ENCODE peak calls at places on chromosomes 7 and 10, in seven cellular contexts. G is IMR-90, W is H9, N is mesendoderm, F is H1, V is neuronal stem cell, L is mesenchymal stem cell. E is an unnamed sample.

GRCh38 chr10:77501152-77501845 is 136.3 kb downstream of the KCNMA1 start:
- DNase-seq in G (peak), W (no peak), N (no peak), F (no peak), V (no peak), L (peak), E (no peak)

GRCh38 chr7:91289633-91290260 is 25.5 kb downstream of the FZD1 start:
- DNase-seq in G (no peak), W (no peak), N (no peak), F (no peak), V (no peak), L (no peak), E (no peak)

GRCh38 chr10:126921974-126922525 is 16.8 kb downstream of the DOCK1 start:
- DNase-seq in G (peak), W (no peak), N (no peak), F (no peak), V (no peak), L (peak), E (no peak)

GRCh38 chr7:57867884-57868701 is 418.1 kb downstream of the ZNF716 start:
- DNase-seq in G (no peak), W (no peak), N (no peak), F (no peak), V (no peak), L (no peak), E (peak)

GRCh38 chr7:95843286-95843685 is 70.9 kb downstream of the DYNC1I1 start:
- DNase-seq in G (no peak), W (no peak), N (peak), F (no peak), V (no peak), L (no peak), E (no peak)

GRCh38 chr7:390761-391410 is 100.9 kb downstream of the FOXL3 start:
- DNase-seq in G (no peak), W (no peak), N (no peak), F (no peak), V (no peak), L (no peak), E (no peak)

GRCh38 chr7:80584778-80585177 is 53.7 kb upstream of the CD36 start:
- DNase-seq in G (peak), W (no peak), N (peak), F (no peak), V (no peak), L (peak), E (peak)

GRCh38 chr7:102152672-102153585 is 133.7 kb upstream of the SH2B2 start:
- DNase-seq in G (peak), W (peak), N (peak), F (peak), V (no peak), L (peak), E (peak)

GRCh38 chr7:128937647-128938523 is at the start of gene IRF5:
- DNase-seq in G (no peak), W (peak), N (no peak), F (no peak), V (no peak), L (no peak), E (peak)

GRCh38 chr7:114502454-114503254 is 88.0 kb downstream of the FOXP2 start:
- DNase-seq in G (peak), W (no peak), N (no peak), F (no peak), V (no peak), L (peak), E (no peak)

GRCh38 chr7:119706608-119707007 is 566.4 kb upstream of the KCND2 start:
- DNase-seq in G (no peak), W (no peak), N (no peak), F (no peak), V (no peak), L (no peak), E (no peak)
- H2BK5ac ChIP-seq in G (no peak), W (no peak), N (no peak), F (no peak), V (no peak), L (no peak), E (no peak)

GRCh38 chr7:154775681-154776080 is 227.2 kb downstream of the PAXIP1 start:
- DNase-seq in G (no peak), W (no peak), N (no peak), F (no peak), V (no peak), L (no peak), E (no peak)
- H4K8ac ChIP-seq in G (no peak), W (no peak), N (no peak), F (no peak), V (no peak), L (no peak), E (no peak)

DNA sequence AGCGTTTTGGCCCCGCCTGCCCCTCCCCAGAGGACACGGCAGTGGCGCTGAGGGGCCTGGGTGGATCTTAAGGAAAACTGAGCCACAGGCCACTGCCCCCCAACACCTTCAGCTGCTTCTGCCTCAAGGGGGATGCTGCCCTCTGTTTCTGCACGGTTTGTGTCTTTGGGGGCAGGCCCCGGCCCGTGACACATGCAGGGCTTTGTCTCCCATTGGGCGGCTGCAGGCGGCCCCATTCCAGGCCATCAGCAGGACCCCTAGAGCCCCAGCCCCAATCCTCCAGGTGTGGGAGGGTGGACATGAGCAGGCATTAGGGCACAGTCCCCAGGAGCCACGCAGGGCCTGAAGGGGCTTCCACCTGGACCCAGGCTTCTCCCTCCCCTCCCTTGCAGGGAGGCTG is 25.3 kb upstream of the PPP2R2D start:
- DNase-seq in G (no peak), W (no peak), N (no peak), F (no peak), V (no peak), L (no peak), E (no peak)
- H2BK5ac ChIP-seq in G (no peak), W (no peak), N (no peak), F (no peak), V (no peak), L (no peak), E (no peak)

GRCh38 chr7:142646274-142646895 is 102.9 kb upstream of the PRSS1 start:
- DNase-seq in G (no peak), W (no peak), N (no peak), F (no peak), V (no peak), L (no peak), E (no peak)
- H4K8ac ChIP-seq in G (no peak), W (no peak), N (no peak), F (no peak), V (no peak), L (no peak), E (no peak)

GRCh38 chr10:59524373-59524772 is 162.0 kb upstream of the FAM13C start:
- DNase-seq in G (no peak), W (no peak), N (no peak), F (no peak), V (no peak), L (no peak), E (no peak)

GRCh38 chr10:59517961-59518360 is 155.6 kb upstream of the FAM13C start:
- DNase-seq in G (no peak), W (no peak), N (no peak), F (no peak), V (no peak), L (no peak), E (no peak)

DNA sequence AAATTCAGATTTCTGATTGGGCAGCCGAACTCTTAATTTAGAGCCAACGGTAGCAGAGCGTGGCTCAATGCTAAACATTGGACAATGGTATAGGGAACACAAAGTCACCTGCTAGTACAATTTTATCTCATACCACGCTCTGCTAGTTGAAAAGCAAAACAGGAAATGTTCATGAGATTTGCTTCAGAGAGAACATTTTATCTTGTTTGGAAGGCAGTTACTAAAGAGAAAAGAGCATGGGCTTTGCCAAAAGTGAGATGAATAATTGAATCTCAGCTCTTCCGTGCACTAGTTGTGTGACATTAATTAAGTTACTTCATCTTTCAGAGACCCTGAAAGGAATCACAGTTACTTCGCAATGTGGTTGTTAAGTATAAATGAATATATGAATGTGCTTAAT is 161.5 kb upstream of the FAM13C start:
- DNase-seq in G (no peak), W (no peak), N (no peak), F (no peak), V (no peak), L (no peak), E (no peak)
- H2BK5ac ChIP-seq in G (no peak), W (no peak), N (no peak), F (no peak), V (no peak), L (no peak), E (no peak)

DNA sequence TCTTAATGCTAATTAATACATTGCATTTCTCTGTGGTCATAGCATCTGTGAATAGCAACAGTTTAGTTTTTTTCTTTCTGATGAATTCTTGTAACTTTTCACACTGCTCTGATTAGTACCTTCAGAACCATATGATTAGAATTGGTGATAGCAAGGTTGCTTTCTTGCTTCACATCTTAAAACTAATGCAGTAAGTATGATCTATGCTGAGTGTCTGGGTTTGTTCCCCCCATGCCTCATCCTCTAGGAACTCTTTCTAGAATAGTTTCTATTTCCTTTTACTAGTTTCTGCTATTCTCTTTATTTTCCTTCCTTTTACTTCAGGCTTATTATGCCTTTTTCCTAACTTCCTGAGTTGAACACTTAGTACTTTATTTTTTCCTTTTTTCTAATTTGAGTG is 32.4 kb downstream of the TES start:
- DNase-seq in G (peak), W (no peak), N (no peak), F (no peak), V (no peak), L (peak), E (no peak)
- H4K8ac ChIP-seq in G (no peak), W (no peak), N (no peak), F (no peak), V (no peak), L (no peak), E (no peak)

DNA sequence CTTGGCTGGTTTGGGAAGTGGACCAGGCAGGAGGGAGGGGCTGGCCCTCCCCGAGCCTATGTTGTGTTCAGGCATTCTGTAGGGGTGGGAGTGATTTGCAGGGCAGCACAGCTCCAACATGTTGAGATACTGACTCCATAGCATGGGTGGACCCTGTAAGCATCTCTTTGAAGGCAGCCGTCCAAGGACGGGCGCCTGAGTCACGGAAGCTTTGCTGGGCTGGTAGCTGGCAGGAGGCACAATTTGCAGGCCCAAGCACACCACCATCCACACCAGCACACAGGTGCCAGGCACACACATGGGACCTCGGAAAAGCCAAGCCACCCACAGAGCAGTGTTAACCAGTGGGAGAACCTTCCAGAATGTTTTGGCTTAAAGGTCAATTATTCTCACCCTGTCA is 505.1 kb upstream of the FOXK1 start:
- DNase-seq in G (no peak), W (no peak), N (no peak), F (no peak), V (no peak), L (no peak), E (no peak)
- H2BK5ac ChIP-seq in G (no peak), W (no peak), N (no peak), F (no peak), V (no peak), L (no peak), E (no peak)

GRCh38 chr10:92478536-92478935 is 95.4 kb downstream of the IDE start:
- DNase-seq in G (no peak), W (no peak), N (no peak), F (no peak), V (no peak), L (no peak), E (no peak)

GRCh38 chr10:92480422-92480821 is 93.5 kb downstream of the IDE start:
- DNase-seq in G (no peak), W (no peak), N (no peak), F (no peak), V (no peak), L (no peak), E (no peak)

GRCh38 chr10:92483539-92483938 is 90.4 kb downstream of the IDE start:
- DNase-seq in G (no peak), W (no peak), N (no peak), F (no peak), V (no peak), L (no peak), E (no peak)

GRCh38 chr10:92475357-92475868 is 98.5 kb downstream of the IDE start:
- DNase-seq in G (no peak), W (no peak), N (no peak), F (no peak), V (no peak), L (no peak), E (no peak)

DNA sequence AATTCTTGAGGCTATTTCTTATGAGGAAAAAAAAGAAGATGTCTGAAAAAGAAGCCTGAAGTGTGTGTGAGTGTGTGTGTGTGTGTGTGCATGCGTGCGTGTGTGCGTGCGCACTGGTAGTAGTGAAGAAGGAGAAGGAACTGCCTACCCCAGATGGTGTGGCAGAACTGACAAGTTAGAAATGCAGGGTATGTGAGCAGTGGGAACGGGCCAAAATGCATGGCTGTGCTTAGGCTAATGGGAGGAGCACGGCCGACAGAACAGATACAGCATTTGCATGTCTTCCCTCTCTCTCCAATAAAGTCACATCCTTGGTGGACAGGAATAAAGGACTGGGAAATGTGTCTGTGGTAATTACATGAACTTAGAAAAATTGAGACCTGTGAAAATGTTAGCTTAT is 94.4 kb downstream of the IDE start:
- DNase-seq in G (no peak), W (no peak), N (peak), F (no peak), V (no peak), L (no peak), E (no peak)
- H4K8ac ChIP-seq in G (no peak), W (no peak), N (no peak), F (no peak), V (no peak), L (no peak), E (no peak)